ENCODE peak calls at places on chromosomes 5 and 9, in four cellular contexts. Z is effector memory CD8-positive, alpha-beta T cell; R is lower lobe of right lung; P is HCT116. G is an unnamed sample.

GRCh38 chr5:179427032-179427675 is 81.9 kb upstream of the ADAMTS2 start:
- ATAC-seq in Z (no peak), R (no peak), P (no peak), G (no peak)

GRCh38 chr9:68726489-68726888 is 21.4 kb downstream of the PIP5K1B start:
- ATAC-seq in Z (no peak), R (no peak), P (no peak), G (no peak)

GRCh38 chr5:133839721-133840120 is 128.7 kb downstream of the C5orf15 start:
- ATAC-seq in Z (no peak), R (no peak), P (no peak), G (no peak)

GRCh38 chr9:121360975-121361374 is 9.1 kb downstream of the STOM start:
- ATAC-seq in Z (no peak), R (no peak), P (peak), G (peak)

GRCh38 chr5:107305999-107306398 is 364.7 kb downstream of the EFNA5 start:
- ATAC-seq in Z (no peak), R (no peak), P (no peak), G (no peak)

GRCh38 chr5:137470921-137471220 is 28.3 kb downstream of the SPOCK1 start:
- ATAC-seq in Z (no peak), R (no peak), P (no peak), G (no peak)

GRCh38 chr9:73270967-73271722 is 119.5 kb downstream of the ANXA1 start:
- ATAC-seq in Z (no peak), R (peak), P (no peak), G (no peak)

GRCh38 chr5:116487045-116487444 is 87.6 kb downstream of the SEMA6A start:
- ATAC-seq in Z (no peak), R (no peak), P (no peak), G (no peak)

GRCh38 chr5:14741721-14742426 is 77.4 kb downstream of the OTULIN start:
- ATAC-seq in Z (no peak), R (no peak), P (no peak), G (no peak)

GRCh38 chr5:919356-920000 is 26.8 kb downstream of the TRIP13 start:
- ATAC-seq in Z (no peak), R (no peak), P (no peak), G (no peak)